ENCODE peak calls at places on chromosomes 1 and 21, in ten cellular contexts. O is MM.1S; A is esophagus muscularis mucosa; W is A549; S is CD8-positive, alpha-beta T cell; E is upper lobe of right lung; Z is esophagus squamous epithelium; J is colonic mucosa; V is psoas muscle; D is transverse colon. P is an unnamed sample.

GRCh38 chr21:34761758-34762330 is 93.0 kb downstream of the CLIC6 start:
- DNase-seq in O (no peak), A (no peak), W (no peak), S (no peak), E (no peak), Z (no peak), J (no peak), V (no peak), D (no peak), P (no peak)

GRCh38 chr1:54112027-54112426 is 40.8 kb downstream of the CDCP2 start:
- DNase-seq in O (no peak), A (no peak), W (no peak), S (no peak), E (no peak), Z (no peak), J (no peak), V (no peak), D (no peak), P (no peak)

GRCh38 chr1:152517237-152517811 is 3.0 kb downstream of the CRCT1 start:
- DNase-seq in O (no peak), A (peak), W (peak), S (no peak), E (no peak), Z (no peak), J (no peak), V (no peak), D (no peak), P (no peak)

GRCh38 chr1:55958498-55958897 is 620.9 kb downstream of the PLPP3 start:
- DNase-seq in O (peak), A (no peak), W (no peak), S (no peak), E (no peak), Z (no peak), J (no peak), V (no peak), D (no peak), P (no peak)

GRCh38 chr1:31396633-31397351 is 16.2 kb upstream of the SERINC2 start:
- DNase-seq in O (no peak), A (no peak), W (no peak), S (no peak), E (no peak), Z (no peak), J (no peak), V (no peak), D (no peak), P (peak)

GRCh38 chr1:62318756-62319544 is at the start of gene KANK4:
- DNase-seq in O (no peak), A (no peak), W (no peak), S (no peak), E (no peak), Z (no peak), J (peak), V (no peak), D (peak), P (no peak)

GRCh38 chr1:235024706-235025421 is 103.8 kb downstream of the TOMM20 start:
- DNase-seq in O (no peak), A (no peak), W (no peak), S (no peak), E (no peak), Z (no peak), J (no peak), V (no peak), D (no peak), P (no peak)

GRCh38 chr1:25712299-25712970 is 87.6 kb upstream of the SELENON start:
- DNase-seq in O (no peak), A (no peak), W (no peak), S (no peak), E (no peak), Z (no peak), J (no peak), V (no peak), D (no peak), P (no peak)

GRCh38 chr1:28507646-28508434 is 2.0 kb downstream of the RCC1 start:
- DNase-seq in O (no peak), A (no peak), W (no peak), S (no peak), E (no peak), Z (no peak), J (no peak), V (no peak), D (no peak), P (no peak)

GRCh38 chr21:15524855-15525254 is 204.9 kb upstream of the USP25 start:
- DNase-seq in O (no peak), A (no peak), W (no peak), S (no peak), E (no peak), Z (no peak), J (no peak), V (no peak), D (no peak), P (no peak)

GRCh38 chr1:228315945-228316588 is 90.6 kb downstream of the TRIM11 start:
- DNase-seq in O (no peak), A (no peak), W (no peak), S (no peak), E (peak), Z (no peak), J (no peak), V (no peak), D (no peak), P (no peak)

GRCh38 chr1:245598524-245599310 is 443.9 kb downstream of the KIF26B start:
- DNase-seq in O (no peak), A (no peak), W (no peak), S (no peak), E (no peak), Z (no peak), J (no peak), V (no peak), D (no peak), P (no peak)

GRCh38 chr1:245604979-245605378 is 450.2 kb downstream of the KIF26B start:
- DNase-seq in O (no peak), A (no peak), W (no peak), S (no peak), E (no peak), Z (no peak), J (no peak), V (no peak), D (no peak), P (no peak)

GRCh38 chr1:245603311-245603865 is 448.6 kb downstream of the KIF26B start:
- DNase-seq in O (no peak), A (no peak), W (no peak), S (no peak), E (no peak), Z (no peak), J (no peak), V (no peak), D (no peak), P (no peak)

GRCh38 chr1:245599413-245600174 is 444.8 kb downstream of the KIF26B start:
- DNase-seq in O (no peak), A (no peak), W (no peak), S (no peak), E (no peak), Z (no peak), J (no peak), V (peak), D (no peak), P (peak)

GRCh38 chr1:245600658-245601057 is 445.9 kb downstream of the KIF26B start:
- DNase-seq in O (no peak), A (no peak), W (no peak), S (no peak), E (no peak), Z (no peak), J (no peak), V (no peak), D (no peak), P (no peak)
- H3K27ac ChIP-seq in O (no peak), A (no peak), W (no peak), S (no peak), E (no peak), Z (no peak), J (no peak), V (no peak), D (no peak), P (no peak)

GRCh38 chr1:163528710-163529348 is 207.1 kb downstream of the NUF2 start:
- DNase-seq in O (peak), A (no peak), W (peak), S (no peak), E (no peak), Z (no peak), J (peak), V (no peak), D (peak), P (no peak)
- TF ChIP-seq CTCF in O (peak), A (peak), W (peak), S (peak), E (peak), Z (no peak), J (peak), V (peak), D (peak), P (peak)

GRCh38 chr1:24118410-24119242 is 6.7 kb upstream of the MYOM3 start:
- DNase-seq in O (no peak), A (no peak), W (no peak), S (no peak), E (peak), Z (no peak), J (peak), V (no peak), D (peak), P (no peak)
- H3K4me3 ChIP-seq in O (no peak), A (no peak), W (no peak), S (no peak), E (no peak), Z (no peak), J (no peak), V (no peak), D (no peak), P (no peak)

GRCh38 chr1:10379101-10379620 is 19.7 kb upstream of the PGD start:
- DNase-seq in O (no peak), A (no peak), W (no peak), S (no peak), E (no peak), Z (no peak), J (no peak), V (no peak), D (no peak), P (no peak)

GRCh38 chr1:10378071-10378841 is 20.6 kb upstream of the PGD start:
- DNase-seq in O (no peak), A (no peak), W (peak), S (no peak), E (peak), Z (no peak), J (no peak), V (peak), D (no peak), P (peak)

GRCh38 chr1:10379676-10380075 is 19.2 kb upstream of the PGD start:
- DNase-seq in O (no peak), A (no peak), W (no peak), S (no peak), E (no peak), Z (no peak), J (no peak), V (no peak), D (no peak), P (no peak)

DNA sequence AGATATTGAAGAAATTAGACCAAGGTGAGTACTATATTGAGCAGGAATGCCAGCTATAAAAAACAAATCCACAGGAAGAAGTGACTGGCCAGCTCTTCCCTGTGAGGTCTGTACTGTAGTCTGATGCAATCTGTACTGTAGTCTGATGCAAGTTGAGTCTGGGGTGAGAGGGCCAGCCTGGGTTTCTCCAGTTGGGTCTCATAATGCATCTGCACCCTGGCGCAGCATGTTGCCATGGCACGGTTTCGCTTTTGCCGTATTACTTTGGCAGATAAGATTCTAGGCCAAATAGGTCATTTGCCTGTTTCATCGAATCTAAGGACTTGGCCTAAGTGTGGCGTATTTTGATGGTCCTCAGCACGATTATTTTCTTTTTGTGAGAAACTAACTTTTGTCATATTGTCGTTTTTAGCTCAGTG is 24.4 kb upstream of the PGD start:
- DNase-seq in O (no peak), A (no peak), W (no peak), S (no peak), E (no peak), Z (no peak), J (no peak), V (no peak), D (no peak), P (no peak)
- H3K27ac ChIP-seq in O (no peak), A (no peak), W (peak), S (no peak), E (no peak), Z (no peak), J (no peak), V (no peak), D (no peak), P (no peak)

GRCh38 chr1:41851589-41851988 is 67.1 kb downstream of the HIVEP3 start:
- DNase-seq in O (no peak), A (no peak), W (peak), S (no peak), E (no peak), Z (no peak), J (no peak), V (no peak), D (no peak), P (no peak)

GRCh38 chr1:41849211-41849759 is 69.4 kb downstream of the HIVEP3 start:
- DNase-seq in O (no peak), A (no peak), W (no peak), S (no peak), E (no peak), Z (no peak), J (no peak), V (no peak), D (no peak), P (no peak)

GRCh38 chr1:41852091-41852490 is 66.6 kb downstream of the HIVEP3 start:
- DNase-seq in O (no peak), A (no peak), W (no peak), S (no peak), E (no peak), Z (no peak), J (no peak), V (no peak), D (no peak), P (no peak)

GRCh38 chr1:41848216-41848952 is 70.3 kb downstream of the HIVEP3 start:
- DNase-seq in O (no peak), A (no peak), W (no peak), S (no peak), E (no peak), Z (no peak), J (no peak), V (no peak), D (no peak), P (no peak)

DNA sequence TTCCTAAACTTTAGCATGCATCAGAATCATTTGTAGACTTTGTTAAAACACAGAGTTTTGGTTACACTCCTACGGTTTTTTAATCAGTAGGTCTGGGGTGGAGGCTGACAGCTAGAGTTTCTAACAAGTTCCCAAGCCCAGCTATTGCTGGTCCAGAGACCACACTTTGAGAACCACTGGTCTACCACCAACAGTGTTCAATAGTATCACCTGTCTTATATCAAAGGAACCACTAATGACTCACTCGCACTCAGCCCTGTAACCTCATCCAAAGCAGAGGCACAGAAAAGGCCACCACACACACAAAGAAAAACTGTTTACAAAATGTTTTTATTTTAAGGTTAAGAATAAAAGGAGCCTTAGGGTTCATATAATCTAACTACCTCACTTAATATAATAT is 68.7 kb downstream of the HIVEP3 start:
- DNase-seq in O (no peak), A (no peak), W (no peak), S (peak), E (no peak), Z (no peak), J (no peak), V (no peak), D (no peak), P (no peak)
- TF ChIP-seq CTCF in O (no peak), A (no peak), W (no peak), S (no peak), E (no peak), Z (no peak), J (no peak), V (no peak), D (no peak), P (no peak)

GRCh38 chr1:201988593-201988992 is 6.1 kb downstream of the RNPEP start:
- DNase-seq in O (no peak), A (no peak), W (no peak), S (no peak), E (peak), Z (no peak), J (peak), V (no peak), D (no peak), P (no peak)

GRCh38 chr1:201982082-201982922 is at the start of gene RNPEP:
- DNase-seq in O (peak), A (peak), W (peak), S (peak), E (peak), Z (no peak), J (peak), V (peak), D (peak), P (no peak)

GRCh38 chr1:201982923-201983805 is 716 bp downstream of the RNPEP start:
- DNase-seq in O (peak), A (peak), W (peak), S (peak), E (peak), Z (no peak), J (peak), V (peak), D (peak), P (peak)

GRCh38 chr1:201985355-201985754 is 2.9 kb downstream of the RNPEP start:
- DNase-seq in O (no peak), A (no peak), W (no peak), S (no peak), E (peak), Z (no peak), J (no peak), V (no peak), D (no peak), P (no peak)

GRCh38 chr1:201984446-201984845 is 2.0 kb downstream of the RNPEP start:
- DNase-seq in O (no peak), A (no peak), W (no peak), S (no peak), E (peak), Z (no peak), J (no peak), V (no peak), D (no peak), P (no peak)
- H3K4me3 ChIP-seq in O (no peak), A (no peak), W (no peak), S (no peak), E (no peak), Z (no peak), J (no peak), V (no peak), D (no peak), P (peak)